ENCODE peak calls at places on chromosome 3, in four cellular contexts. One of them, this sample, is unnamed.

GRCh38 chr3:51622868-51623267 is 48.2 kb upstream of the TEX264 start:
- DNase-seq in OCI-LY7: no peak
- DNase-seq in stimulated activated CD4-positive, alpha-beta T cell treated with anti-CD3 and anti-CD28 coated beads, Interleukin-2, amount 100 ng/mL, for 24 hours: no peak
- DNase-seq in T-helper 17 cell: no peak
- DNase-seq in this sample: no peak

GRCh38 chr3:161548301-161548700 is 51.7 kb downstream of the OTOL1 start:
- DNase-seq in OCI-LY7: no peak
- DNase-seq in stimulated activated CD4-positive, alpha-beta T cell treated with anti-CD3 and anti-CD28 coated beads, Interleukin-2, amount 100 ng/mL, for 24 hours: no peak
- DNase-seq in T-helper 17 cell: no peak
- DNase-seq in this sample: no peak

GRCh38 chr3:112261742-112262141 is 32.3 kb downstream of the SLC9C1 start:
- DNase-seq in OCI-LY7: no peak
- DNase-seq in stimulated activated CD4-positive, alpha-beta T cell treated with anti-CD3 and anti-CD28 coated beads, Interleukin-2, amount 100 ng/mL, for 24 hours: no peak
- DNase-seq in T-helper 17 cell: no peak
- DNase-seq in this sample: no peak

GRCh38 chr3:15345051-15345607 is 12.7 kb upstream of the SH3BP5 start:
- DNase-seq in OCI-LY7: peak; percentile 62
- DNase-seq in stimulated activated CD4-positive, alpha-beta T cell treated with anti-CD3 and anti-CD28 coated beads, Interleukin-2, amount 100 ng/mL, for 24 hours: no peak
- DNase-seq in T-helper 17 cell: no peak
- DNase-seq in this sample: no peak

GRCh38 chr3:29226709-29227108 is 54.2 kb upstream of the RBMS3 start:
- DNase-seq in OCI-LY7: no peak
- DNase-seq in stimulated activated CD4-positive, alpha-beta T cell treated with anti-CD3 and anti-CD28 coated beads, Interleukin-2, amount 100 ng/mL, for 24 hours: no peak
- DNase-seq in T-helper 17 cell: no peak
- DNase-seq in this sample: no peak

GRCh38 chr3:41405466-41405865 is 206.2 kb downstream of the CTNNB1 start:
- DNase-seq in OCI-LY7: no peak
- DNase-seq in stimulated activated CD4-positive, alpha-beta T cell treated with anti-CD3 and anti-CD28 coated beads, Interleukin-2, amount 100 ng/mL, for 24 hours: no peak
- DNase-seq in T-helper 17 cell: no peak
- DNase-seq in this sample: no peak

GRCh38 chr3:13378155-13378554 is 42.0 kb downstream of the NUP210 start:
- DNase-seq in OCI-LY7: no peak
- DNase-seq in stimulated activated CD4-positive, alpha-beta T cell treated with anti-CD3 and anti-CD28 coated beads, Interleukin-2, amount 100 ng/mL, for 24 hours: no peak
- DNase-seq in T-helper 17 cell: no peak
- DNase-seq in this sample: peak; percentile 28

GRCh38 chr3:170320471-170321121 is 36.9 kb upstream of the SKIL start:
- DNase-seq in OCI-LY7: no peak
- DNase-seq in stimulated activated CD4-positive, alpha-beta T cell treated with anti-CD3 and anti-CD28 coated beads, Interleukin-2, amount 100 ng/mL, for 24 hours: no peak
- DNase-seq in T-helper 17 cell: no peak
- DNase-seq in this sample: no peak

GRCh38 chr3:13533823-13534435 is 15.0 kb upstream of the FBLN2 start:
- DNase-seq in OCI-LY7: no peak
- DNase-seq in stimulated activated CD4-positive, alpha-beta T cell treated with anti-CD3 and anti-CD28 coated beads, Interleukin-2, amount 100 ng/mL, for 24 hours: no peak
- DNase-seq in T-helper 17 cell: no peak
- DNase-seq in this sample: no peak